ENCODE peak calls at places on chromosomes 16 and 17, in six cellular contexts. B, F, R, E, Y and M are unnamed samples.

GRCh38 chr17:82356028-82356427 is 3.0 kb upstream of the TEX19 start:
- DNase-seq in R (no peak), B (no peak), Y (no peak), E (peak; percentile 75), F (no peak), M (no peak)

GRCh38 chr16:19179890-19180490 is 11.9 kb downstream of the SYT17 start:
- DNase-seq in E (peak; percentile 68), B (no peak), Y (no peak), F (peak; percentile 16), R (peak; percentile 18), M (no peak)

GRCh38 chr16:69796285-69797118 is 34.4 kb downstream of the WWP2 start:
- DNase-seq in B (no peak), Y (peak; percentile 40), F (no peak), E (peak; percentile 89), R (no peak), M (no peak)

GRCh38 chr17:5588584-5588983 is 4.3 kb upstream of the NLRP1 start:
- DNase-seq in E (no peak), B (no peak), R (no peak), F (no peak), Y (no peak), M (no peak)

GRCh38 chr16:22664132-22664531 is 149.8 kb upstream of the HS3ST2 start:
- DNase-seq in E (no peak), F (no peak), B (no peak), Y (no peak), R (no peak), M (no peak)

GRCh38 chr17:35373532-35373983 is at the start of gene SLFN11:
- DNase-seq in R (no peak), Y (peak; percentile 88), F (peak; percentile 74), B (peak; percentile 89), E (peak; percentile 65), M (peak; percentile 79)

GRCh38 chr17:44830359-44831269 is 527 bp upstream of the GJC1 start:
- DNase-seq in F (peak; percentile 2), Y (no peak), R (no peak), B (no peak), E (peak; percentile 70), M (peak; percentile 28)

GRCh38 chr17:39617100-39617445 is 9.4 kb upstream of the NEUROD2 start:
- DNase-seq in B (no peak), R (no peak), E (no peak), F (no peak), Y (no peak), M (no peak)

GRCh38 chr17:61809816-61810392 is 53.4 kb downstream of the BRIP1 start:
- DNase-seq in B (no peak), F (no peak), Y (peak; percentile 68), E (peak; percentile 64), R (no peak), M (no peak)

GRCh38 chr17:81716674-81716996 is 4.6 kb downstream of the SLC25A10 start:
- DNase-seq in R (no peak), B (no peak), Y (no peak), F (no peak), E (no peak), M (no peak)

GRCh38 chr16:57616871-57617270 is 11.6 kb upstream of the ADGRG1 start:
- DNase-seq in F (no peak), Y (no peak), R (no peak), B (no peak), E (no peak), M (no peak)

GRCh38 chr16:86823895-86824671 is 245.7 kb downstream of the FOXL1 start:
- DNase-seq in F (no peak), B (no peak), Y (no peak), R (no peak), E (no peak), M (no peak)

GRCh38 chr17:55056530-55056929 is 88.0 kb downstream of the STXBP4 start:
- DNase-seq in Y (peak; percentile 6), B (no peak), F (no peak), E (peak; percentile 2), R (no peak), M (no peak)

GRCh38 chr16:23908790-23909189 is 73.0 kb downstream of the PRKCB start:
- DNase-seq in Y (no peak), B (no peak), E (no peak), F (no peak), R (no peak), M (no peak)

GRCh38 chr16:22890976-22891375 is 77.0 kb downstream of the HS3ST2 start:
- DNase-seq in B (no peak), E (no peak), R (no peak), Y (peak; percentile 12), F (no peak), M (no peak)